ENCODE peak calls at places on chromosomes 3 and 15, in four cellular contexts. E is IMR-90; K is SK-N-SH; B is CD4-positive, CD25-positive, alpha-beta regulatory T cell. L is an unnamed sample. For H3K4me1 and H3K36me3, the result is how much of the 10 kb centered on the place peaks cover.

GRCh38 chr3:73074681-73075305 is 13.3 kb downstream of the EBLN2 start:
- DNase-seq in E (no peak), K (no peak), B (no peak), L (no peak)

GRCh38 chr15:101010781-101011180 is 91.6 kb downstream of the LRRK1 start:
- DNase-seq in E (no peak), K (no peak), B (no peak), L (no peak)

GRCh38 chr3:127629462-127630403 is 748 bp downstream of the PODXL2 start:
- DNase-seq in E (no peak), K (peak), B (peak), L (no peak)

GRCh38 chr3:115071611-115072010 is 75.5 kb downstream of the ZBTB20 start:
- DNase-seq in E (peak), K (no peak), B (no peak), L (no peak)

GRCh38 chr3:28250999-28251398 is 9.6 kb downstream of the CMC1 start:
- DNase-seq in E (peak), K (no peak), B (no peak), L (no peak)

GRCh38 chr15:93028111-93028631 is 60.8 kb downstream of the RGMA start:
- DNase-seq in E (no peak), K (no peak), B (no peak), L (no peak)

GRCh38 chr15:83943849-83944404 is 290.0 kb downstream of the ADAMTSL3 start:
- DNase-seq in E (peak), K (no peak), B (no peak), L (no peak)

GRCh38 chr3:120506076-120506827 is 55.5 kb upstream of the FSTL1 start:
- DNase-seq in E (peak), K (no peak), B (no peak), L (no peak)

GRCh38 chr3:48428863-48429415 is 947 bp downstream of the PLXNB1 start:
- DNase-seq in E (peak), K (peak), B (no peak), L (peak)

GRCh38 chr3:39000008-39000450 is 51.7 kb downstream of the SCN11A start:
- DNase-seq in E (peak), K (peak), B (peak), L (peak)

GRCh38 chr3:152093901-152094300 is 174.8 kb upstream of the MBNL1 start:
- DNase-seq in E (no peak), K (no peak), B (no peak), L (no peak)
- H3K4me1 ChIP-seq in E (under half), K (under half), B (under half), L (under half)

GRCh38 chr15:65584241-65584640 is 26.7 kb downstream of the INTS14 start:
- DNase-seq in E (no peak), K (no peak), B (no peak), L (no peak)
- H3K36me3 ChIP-seq in E (under half), K (half or more), B (under half), L (half or more)

GRCh38 chr3:122078235-122078935 is 23.2 kb downstream of the CD86 start:
- DNase-seq in E (no peak), K (no peak), B (no peak), L (no peak)
- H3K4me1 ChIP-seq in E (under half), K (under half), B (under half), L (under half)

DNA sequence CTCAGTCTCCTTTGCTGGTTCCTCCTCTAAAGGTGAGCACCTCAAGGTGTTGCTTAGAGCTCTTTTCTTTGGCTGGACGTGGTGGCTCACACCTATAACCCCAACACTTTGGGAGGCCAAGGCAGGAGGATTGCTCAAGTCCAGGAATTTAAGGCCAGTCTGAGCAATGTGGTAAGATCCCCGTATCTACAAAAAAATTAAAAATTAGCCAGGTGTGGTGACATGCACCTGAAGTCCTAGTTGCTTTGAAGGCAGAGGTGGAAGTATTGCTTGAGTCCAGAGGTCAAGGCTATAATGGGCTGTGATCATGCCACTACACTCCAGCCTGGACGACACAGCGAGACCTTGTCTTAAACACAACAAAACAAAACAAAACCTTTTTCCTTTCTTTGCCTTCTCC is 28.3 kb downstream of the TOPBP1 start:
- DNase-seq in E (no peak), K (no peak), B (no peak), L (no peak)
- H3K36me3 ChIP-seq in E (under half), K (half or more), B (half or more), L (half or more)

GRCh38 chr3:71330909-71331308 is 252.6 kb downstream of the FOXP1 start:
- DNase-seq in E (no peak), K (no peak), B (no peak), L (no peak)

GRCh38 chr3:71328917-71329316 is 254.6 kb downstream of the FOXP1 start:
- DNase-seq in E (no peak), K (no peak), B (no peak), L (no peak)

GRCh38 chr3:71323558-71323957 is 260.0 kb downstream of the FOXP1 start:
- DNase-seq in E (no peak), K (no peak), B (no peak), L (no peak)

GRCh38 chr3:71330505-71330904 is 253.0 kb downstream of the FOXP1 start:
- DNase-seq in E (no peak), K (no peak), B (no peak), L (no peak)

DNA sequence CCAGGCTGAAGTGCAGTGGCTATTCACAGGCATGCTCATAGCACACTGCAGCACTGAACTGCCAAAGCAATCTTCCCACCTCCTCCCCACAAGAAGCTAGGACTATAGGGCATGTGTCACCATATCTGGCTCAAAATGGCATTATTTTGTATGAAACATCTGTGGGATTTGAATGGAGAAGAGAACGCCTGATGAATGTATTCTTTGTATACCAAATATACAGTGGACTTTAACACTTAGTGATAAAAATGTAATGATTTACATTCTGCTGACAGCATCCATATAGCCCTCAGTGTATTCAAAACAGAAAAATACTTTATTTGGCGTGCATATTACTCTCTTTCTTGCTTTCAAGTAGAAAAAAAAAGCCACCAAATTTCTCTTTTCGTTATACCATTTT is 257.8 kb downstream of the FOXP1 start:
- DNase-seq in E (no peak), K (no peak), B (no peak), L (no peak)
- H3K4me1 ChIP-seq in E (under half), K (under half), B (under half), L (under half)

DNA sequence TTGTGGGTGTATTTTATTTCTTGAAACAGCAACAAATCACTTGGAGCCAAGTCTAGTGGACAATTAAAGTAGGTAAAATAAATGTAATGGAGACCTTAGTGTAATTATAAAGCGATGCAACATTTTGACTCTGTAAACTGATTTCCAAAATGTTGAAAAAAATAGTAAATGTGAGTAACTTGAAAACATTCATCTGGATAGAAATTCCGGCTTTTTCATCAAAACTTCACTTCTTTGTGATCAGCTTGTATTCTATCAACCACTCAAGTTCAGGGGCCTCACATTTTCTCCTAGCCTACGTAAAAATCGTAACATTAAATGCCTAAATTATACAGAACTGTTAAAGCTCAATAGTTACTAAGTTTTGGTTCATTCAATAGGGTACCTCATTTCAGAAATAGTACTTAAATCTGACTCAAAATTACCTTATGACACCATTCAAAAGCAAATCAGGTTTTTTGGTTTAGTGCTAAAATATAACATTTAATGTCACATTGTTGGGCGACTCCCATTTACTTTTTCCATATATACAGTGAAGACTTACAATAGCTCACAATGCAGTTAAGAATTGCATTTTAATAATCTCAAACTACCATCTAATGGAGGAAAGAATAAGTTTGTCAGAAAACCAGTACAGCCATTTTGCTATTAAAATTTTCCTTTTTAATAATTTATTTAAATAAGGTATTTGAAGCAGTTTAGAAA is 12.7 kb downstream of the CCNL1 start:
- DNase-seq in E (no peak), K (no peak), B (no peak), L (no peak)
- H3K36me3 ChIP-seq in E (half or more), K (half or more), B (half or more), L (half or more)

GRCh38 chr3:32334675-32335074 is 57.0 kb upstream of the CMTM7 start:
- DNase-seq in E (no peak), K (no peak), B (peak), L (no peak)

GRCh38 chr3:32336123-32336518 is 55.5 kb upstream of the CMTM7 start:
- DNase-seq in E (no peak), K (no peak), B (no peak), L (no peak)

GRCh38 chr3:32340039-32340438 is 51.6 kb upstream of the CMTM7 start:
- DNase-seq in E (peak), K (peak), B (peak), L (peak)

GRCh38 chr3:32337501-32337900 is 54.2 kb upstream of the CMTM7 start:
- DNase-seq in E (no peak), K (no peak), B (no peak), L (no peak)

GRCh38 chr3:32335365-32336122 is 56.1 kb upstream of the CMTM7 start:
- DNase-seq in E (no peak), K (no peak), B (peak), L (peak)
- H3K4me1 ChIP-seq in E (under half), K (under half), B (under half), L (under half)

GRCh38 chr3:164235239-164235728 is 843.0 kb downstream of the SI start:
- DNase-seq in E (no peak), K (no peak), B (no peak), L (no peak)
- H3K36me3 ChIP-seq in E (under half), K (under half), B (under half), L (under half)

DNA sequence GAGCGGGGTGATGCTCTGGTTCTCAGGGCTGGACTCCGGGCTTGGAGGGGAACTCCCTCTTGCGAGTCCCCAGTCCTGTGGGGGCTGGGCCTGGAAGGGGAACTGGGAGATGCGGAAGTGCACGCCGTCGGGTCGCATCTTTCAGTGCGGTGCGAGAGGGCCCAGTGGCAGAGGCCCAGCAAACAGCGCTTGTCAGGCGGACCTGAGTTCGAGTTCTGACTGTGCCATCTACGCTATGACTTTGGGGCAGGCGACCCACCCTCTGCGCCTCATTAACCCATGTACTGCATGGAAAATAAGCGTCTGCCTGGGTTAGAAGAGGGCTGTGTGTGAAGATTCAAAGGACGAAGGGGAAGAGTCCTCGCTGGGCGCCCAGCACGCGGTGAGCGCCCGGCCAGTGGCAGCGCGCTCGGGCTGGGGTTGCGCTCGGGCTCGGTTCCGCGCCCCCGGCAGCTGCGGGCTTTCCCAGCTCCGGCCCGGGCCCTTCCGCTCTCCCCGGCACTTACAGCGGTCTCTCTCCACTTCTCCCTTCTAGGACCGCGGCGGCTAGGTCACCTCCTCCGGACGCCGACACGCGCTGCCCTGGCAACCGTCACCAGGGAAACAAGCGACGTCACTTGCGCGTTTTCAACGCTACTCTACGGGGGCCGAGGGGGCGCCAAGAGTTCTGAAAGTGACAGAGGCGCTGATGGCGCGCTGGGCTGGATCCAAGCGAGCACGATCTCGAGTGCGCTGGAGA is at the start of gene CCDC13:
- DNase-seq in E (peak), K (peak), B (peak), L (peak)
- H3K4me1 ChIP-seq in E (under half), K (under half), B (under half), L (under half)

GRCh38 chr3:52925405-52926313 is 28.3 kb upstream of the STIMATE start:
- DNase-seq in E (no peak), K (peak), B (peak), L (no peak)
- H3K36me3 ChIP-seq in E (under half), K (under half), B (under half), L (under half)